ENCODE peak calls at places on chromosomes 5 and 9, in five cellular contexts. One of them, this sample, is unnamed.
A peak's percentile ranks its signal among the peaks of the same experiment; 100 is the strongest.

GRCh38 chr5:28984642-28985041 is 1946.3 kb upstream of the CDH9 start:
- DNase-seq in HCT116: no peak
- DNase-seq in H1: no peak
- DNase-seq in GM12878: no peak
- DNase-seq in HepG2: no peak
- DNase-seq in this sample: no peak

GRCh38 chr5:172906888-172907287 is 52.3 kb upstream of the RPL26L1 start:
- DNase-seq in HepG2: no peak
- DNase-seq in H1: no peak
- DNase-seq in HCT116: no peak
- DNase-seq in GM12878: no peak
- DNase-seq in this sample: no peak

GRCh38 chr5:67149933-67150523 is 46.6 kb downstream of the CD180 start:
- DNase-seq in HCT116: no peak
- DNase-seq in HepG2: no peak
- DNase-seq in H1: no peak
- DNase-seq in GM12878: no peak
- DNase-seq in this sample: no peak

GRCh38 chr5:121315786-121316185 is 535.9 kb upstream of the FTMT start:
- DNase-seq in HCT116: no peak
- DNase-seq in HepG2: no peak
- DNase-seq in H1: no peak
- DNase-seq in GM12878: no peak
- DNase-seq in this sample: no peak

GRCh38 chr5:115209279-115209678 is 39.6 kb upstream of the TRIM36 start:
- DNase-seq in H1: no peak
- DNase-seq in HepG2: no peak
- DNase-seq in GM12878: peak; percentile 95
- DNase-seq in HCT116: no peak
- DNase-seq in this sample: no peak

GRCh38 chr9:94911986-94912635 is 185.6 kb downstream of the AOPEP start:
- DNase-seq in H1: no peak
- DNase-seq in HCT116: no peak
- DNase-seq in GM12878: no peak
- DNase-seq in HepG2: no peak
- DNase-seq in this sample: no peak

GRCh38 chr5:131262953-131263541 is 806 bp upstream of the CDC42SE2 start:
- DNase-seq in HepG2: no peak
- DNase-seq in HCT116: no peak
- DNase-seq in GM12878: no peak
- DNase-seq in H1: no peak
- DNase-seq in this sample: no peak

GRCh38 chr5:164581889-164582288 is 1076.5 kb downstream of the MAT2B start:
- DNase-seq in H1: no peak
- DNase-seq in HCT116: no peak
- DNase-seq in GM12878: no peak
- DNase-seq in HepG2: no peak
- DNase-seq in this sample: no peak

GRCh38 chr9:35844628-35845301 is 15.7 kb downstream of the TMEM8B start:
- DNase-seq in HCT116: peak; percentile 26
- DNase-seq in H1: no peak
- DNase-seq in GM12878: peak; percentile 64
- DNase-seq in HepG2: no peak
- DNase-seq in this sample: no peak

GRCh38 chr5:142368529-142368928 is 43.7 kb upstream of the SPRY4 start:
- DNase-seq in HepG2: no peak
- DNase-seq in H1: no peak
- DNase-seq in GM12878: no peak
- DNase-seq in HCT116: no peak
- DNase-seq in this sample: no peak

GRCh38 chr5:5374034-5374715 is 48.3 kb upstream of the ICE1 start:
- DNase-seq in HepG2: no peak
- DNase-seq in GM12878: no peak
- DNase-seq in HCT116: no peak
- DNase-seq in H1: no peak
- DNase-seq in this sample: peak; percentile 34

GRCh38 chr9:107190031-107190935 is 92.8 kb upstream of the RAD23B start:
- DNase-seq in HepG2: peak; percentile 29
- DNase-seq in GM12878: no peak
- DNase-seq in HCT116: no peak
- DNase-seq in H1: no peak
- DNase-seq in this sample: no peak

GRCh38 chr5:138926688-138927448 is 51.7 kb upstream of the LRRTM2 start:
- DNase-seq in HepG2: no peak
- DNase-seq in H1: no peak
- DNase-seq in GM12878: no peak
- DNase-seq in HCT116: no peak
- DNase-seq in this sample: no peak

GRCh38 chr5:138926257-138926656 is 51.1 kb upstream of the LRRTM2 start:
- DNase-seq in HCT116: no peak
- DNase-seq in HepG2: no peak
- DNase-seq in GM12878: no peak
- DNase-seq in H1: no peak
- DNase-seq in this sample: no peak

GRCh38 chr5:138922494-138922893 is 47.4 kb upstream of the LRRTM2 start:
- DNase-seq in H1: no peak
- DNase-seq in HepG2: no peak
- DNase-seq in GM12878: no peak
- DNase-seq in HCT116: no peak
- DNase-seq in this sample: no peak

GRCh38 chr5:138927539-138927938 is 52.4 kb upstream of the LRRTM2 start:
- DNase-seq in HCT116: no peak
- DNase-seq in GM12878: no peak
- DNase-seq in H1: no peak
- DNase-seq in HepG2: no peak
- DNase-seq in this sample: no peak

GRCh38 chr5:138925090-138925635 is 50.0 kb upstream of the LRRTM2 start:
- DNase-seq in GM12878: no peak
- DNase-seq in HepG2: no peak
- DNase-seq in HCT116: no peak
- DNase-seq in H1: no peak
- DNase-seq in this sample: no peak
- TF ChIP-seq SRF in GM12878: no peak
- TF ChIP-seq SRF in HepG2: no peak
- TF ChIP-seq SRF in HCT116: no peak
- TF ChIP-seq SRF in H1: no peak
- TF ChIP-seq SRF in this sample: no peak

DNA sequence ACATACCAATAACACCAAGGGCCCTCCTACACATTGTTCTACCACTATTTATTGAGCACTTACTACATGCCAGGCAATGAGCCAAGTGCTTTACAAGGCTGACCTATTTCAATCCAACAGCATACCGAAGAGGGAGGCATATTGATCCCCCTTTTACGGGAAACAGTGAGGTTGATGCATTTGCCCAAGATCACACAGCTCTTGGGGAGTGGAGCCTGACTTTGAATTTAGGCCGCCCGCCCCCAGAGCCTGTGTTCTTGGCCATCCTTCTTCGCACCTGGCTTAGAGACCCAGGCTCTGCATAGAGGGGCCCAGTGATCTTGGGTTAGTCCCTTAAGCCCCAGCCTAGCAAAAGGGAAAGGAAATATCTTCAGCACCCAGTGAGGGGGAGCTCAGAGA is 158.1 kb upstream of the IER5L start:
- DNase-seq in HCT116: no peak
- DNase-seq in H1: no peak
- DNase-seq in HepG2: no peak
- DNase-seq in GM12878: no peak
- DNase-seq in this sample: no peak
- TF ChIP-seq SRF in HCT116: no peak
- TF ChIP-seq SRF in H1: no peak
- TF ChIP-seq SRF in HepG2: no peak
- TF ChIP-seq SRF in GM12878: no peak
- TF ChIP-seq SRF in this sample: no peak

DNA sequence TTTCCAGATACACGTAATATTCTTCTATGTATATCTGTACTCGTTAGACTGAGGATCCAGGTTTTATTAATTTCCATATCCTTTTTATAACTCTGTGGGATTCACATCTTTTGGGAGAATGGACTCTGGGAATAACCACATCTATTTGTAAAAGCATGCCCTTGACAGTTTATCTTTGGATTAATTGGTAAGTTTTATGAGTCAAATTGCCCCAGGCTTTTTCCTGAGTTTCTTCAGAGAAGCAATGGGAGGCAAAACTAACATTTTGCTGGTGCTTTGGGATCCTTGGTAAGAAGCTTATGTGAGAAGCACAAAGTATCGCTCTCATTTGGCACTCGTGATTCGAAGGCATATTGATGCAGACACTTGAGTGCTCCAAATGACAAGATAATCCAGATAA is 324.6 kb downstream of the TLE4 start:
- DNase-seq in GM12878: no peak
- DNase-seq in H1: no peak
- DNase-seq in HCT116: no peak
- DNase-seq in HepG2: no peak
- DNase-seq in this sample: no peak
- TF ChIP-seq SRF in GM12878: no peak
- TF ChIP-seq SRF in H1: no peak
- TF ChIP-seq SRF in HCT116: no peak
- TF ChIP-seq SRF in HepG2: no peak
- TF ChIP-seq SRF in this sample: no peak

GRCh38 chr9:124479371-124479770 is 27.8 kb downstream of the NR5A1 start:
- DNase-seq in H1: no peak
- DNase-seq in GM12878: no peak
- DNase-seq in HepG2: no peak
- DNase-seq in HCT116: no peak
- DNase-seq in this sample: no peak

GRCh38 chr9:124481115-124481514 is 26.1 kb downstream of the NR5A1 start:
- DNase-seq in H1: no peak
- DNase-seq in HCT116: no peak
- DNase-seq in HepG2: no peak
- DNase-seq in GM12878: no peak
- DNase-seq in this sample: no peak

GRCh38 chr9:124482431-124483031 is 24.7 kb downstream of the NR5A1 start:
- DNase-seq in GM12878: no peak
- DNase-seq in H1: no peak
- DNase-seq in HepG2: no peak
- DNase-seq in HCT116: no peak
- DNase-seq in this sample: peak; percentile 87

GRCh38 chr9:124479947-124480620 is 27.1 kb downstream of the NR5A1 start:
- DNase-seq in HepG2: no peak
- DNase-seq in HCT116: no peak
- DNase-seq in H1: no peak
- DNase-seq in GM12878: no peak
- DNase-seq in this sample: no peak

DNA sequence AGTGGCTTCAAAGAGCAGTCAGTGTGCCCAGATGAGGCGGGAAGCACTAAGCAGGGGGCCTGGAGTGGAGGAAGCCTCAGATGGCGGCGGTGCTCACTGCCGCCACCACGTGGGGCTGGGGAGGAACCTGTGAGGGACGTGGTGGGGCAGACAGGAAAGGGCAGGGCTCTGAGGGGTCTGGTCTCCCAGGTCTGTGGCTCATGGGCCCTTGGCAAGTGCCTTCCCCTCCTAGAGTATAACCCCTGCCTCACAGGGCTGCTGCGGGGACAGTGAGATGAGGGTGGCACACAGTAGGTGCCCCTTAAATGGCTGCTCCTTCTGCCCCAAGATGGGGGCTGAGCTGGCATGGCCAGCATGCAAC is 26.6 kb downstream of the NR5A1 start:
- DNase-seq in GM12878: no peak
- DNase-seq in H1: peak; percentile 44
- DNase-seq in HCT116: peak; percentile 32
- DNase-seq in HepG2: peak; percentile 34
- DNase-seq in this sample: peak; percentile 75
- TF ChIP-seq SRF in GM12878: no peak
- TF ChIP-seq SRF in H1: no peak
- TF ChIP-seq SRF in HCT116: no peak
- TF ChIP-seq SRF in HepG2: no peak
- TF ChIP-seq SRF in this sample: no peak

GRCh38 chr9:112820886-112821285 is 69.8 kb downstream of the SLC46A2 start:
- DNase-seq in GM12878: no peak
- DNase-seq in H1: no peak
- DNase-seq in HCT116: no peak
- DNase-seq in HepG2: no peak
- DNase-seq in this sample: no peak
- TF ChIP-seq SRF in GM12878: no peak
- TF ChIP-seq SRF in H1: no peak
- TF ChIP-seq SRF in HCT116: no peak
- TF ChIP-seq SRF in HepG2: no peak
- TF ChIP-seq SRF in this sample: no peak

GRCh38 chr9:102362463-102363138 is 624.2 kb upstream of the GRIN3A start:
- DNase-seq in H1: no peak
- DNase-seq in HepG2: no peak
- DNase-seq in HCT116: no peak
- DNase-seq in GM12878: no peak
- DNase-seq in this sample: no peak
- TF ChIP-seq SRF in H1: no peak
- TF ChIP-seq SRF in HepG2: no peak
- TF ChIP-seq SRF in HCT116: no peak
- TF ChIP-seq SRF in GM12878: no peak
- TF ChIP-seq SRF in this sample: no peak

DNA sequence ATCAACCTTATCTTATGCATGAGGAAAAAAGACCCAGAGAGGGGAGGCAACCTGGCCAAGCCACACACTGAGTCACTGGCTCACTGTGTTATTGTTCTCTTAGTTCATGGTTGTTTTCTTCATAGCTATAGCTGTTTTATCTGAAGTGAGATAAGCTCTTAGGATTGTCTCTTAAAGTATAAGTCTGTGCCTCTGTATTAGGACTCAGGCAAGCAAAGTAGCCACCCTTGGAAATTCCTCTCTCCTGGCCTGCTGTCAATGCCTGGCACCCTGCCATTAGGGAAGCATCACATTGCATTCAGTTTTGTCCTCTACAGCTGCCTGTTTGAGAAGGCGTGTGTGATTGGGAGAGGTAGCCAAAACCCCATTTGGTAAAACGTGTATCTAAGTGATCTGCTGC is 147.4 kb upstream of the GLRA1 start:
- DNase-seq in HepG2: no peak
- DNase-seq in HCT116: no peak
- DNase-seq in H1: no peak
- DNase-seq in GM12878: no peak
- DNase-seq in this sample: no peak
- TF ChIP-seq SRF in HepG2: no peak
- TF ChIP-seq SRF in HCT116: no peak
- TF ChIP-seq SRF in H1: no peak
- TF ChIP-seq SRF in GM12878: no peak
- TF ChIP-seq SRF in this sample: no peak

GRCh38 chr5:127330116-127330515 is 39.5 kb downstream of the MEGF10 start:
- DNase-seq in H1: no peak
- DNase-seq in HepG2: no peak
- DNase-seq in GM12878: no peak
- DNase-seq in HCT116: no peak
- DNase-seq in this sample: no peak
- TF ChIP-seq SRF in H1: no peak
- TF ChIP-seq SRF in HepG2: no peak
- TF ChIP-seq SRF in GM12878: no peak
- TF ChIP-seq SRF in HCT116: no peak
- TF ChIP-seq SRF in this sample: no peak

This sample was measured in K562.